ENCODE peak calls at places on chromosome 10, in ten cellular contexts. V is colonic mucosa; R is lung; H is fibroblast of lung; M is heart left ventricle; W is CD8-positive, alpha-beta T cell; K is psoas muscle; O is transverse colon; S is upper lobe of right lung; F is hepatocyte. A is an unnamed sample. For H3K4me1, the result is how much of the 10 kb centered on the place peaks cover.

GRCh38 chr10:34305189-34305588 is 509.9 kb downstream of the PARD3 start:
- DNase-seq in V (peak), R (peak), H (no peak), M (no peak), W (no peak), K (no peak), O (peak), S (peak), F (peak), A (no peak)

GRCh38 chr10:122112625-122113160 is 123.7 kb downstream of the TACC2 start:
- DNase-seq in V (peak), R (peak), H (peak), M (peak), W (no peak), K (peak), O (peak), S (peak), F (peak), A (peak)

GRCh38 chr10:85682621-85683020 is 684.0 kb downstream of the GRID1 start:
- DNase-seq in V (no peak), R (no peak), H (no peak), M (no peak), W (no peak), K (no peak), O (no peak), S (no peak), F (no peak), A (no peak)

GRCh38 chr10:103839867-103840746 is 15.3 kb downstream of the SH3PXD2A start:
- DNase-seq in V (peak), R (peak), H (no peak), M (peak), W (no peak), K (peak), O (peak), S (peak), F (no peak), A (no peak)

GRCh38 chr10:79077488-79078173 is 8.9 kb downstream of the ZMIZ1 start:
- DNase-seq in V (peak), R (no peak), H (no peak), M (no peak), W (no peak), K (no peak), O (no peak), S (no peak), F (no peak), A (no peak)

GRCh38 chr10:129161184-129161583 is 305.9 kb upstream of the MGMT start:
- DNase-seq in V (no peak), R (no peak), H (no peak), M (no peak), W (no peak), K (no peak), O (no peak), S (no peak), F (peak), A (no peak)

GRCh38 chr10:124579003-124579384 is 117.4 kb downstream of the LHPP start:
- DNase-seq in V (no peak), R (no peak), H (peak), M (peak), W (no peak), K (peak), O (no peak), S (no peak), F (no peak), A (no peak)

GRCh38 chr10:101050206-101051069 is 11.4 kb upstream of the KAZALD1 start:
- DNase-seq in V (peak), R (peak), H (peak), M (peak), W (peak), K (peak), O (peak), S (peak), F (peak), A (peak)

GRCh38 chr10:554182-554848 is 135.2 kb downstream of the DIP2C start:
- DNase-seq in V (no peak), R (no peak), H (peak), M (no peak), W (no peak), K (no peak), O (no peak), S (no peak), F (no peak), A (no peak)

GRCh38 chr10:114283091-114283490 is 44.0 kb downstream of the VWA2 start:
- DNase-seq in V (no peak), R (no peak), H (no peak), M (no peak), W (no peak), K (no peak), O (no peak), S (peak), F (no peak), A (no peak)

GRCh38 chr10:3623746-3624145 is 161.3 kb downstream of the KLF6 start:
- DNase-seq in V (no peak), R (no peak), H (peak), M (no peak), W (no peak), K (no peak), O (no peak), S (no peak), F (no peak), A (no peak)

GRCh38 chr10:26861326-26861998 is 704 bp upstream of the ABI1 start:
- DNase-seq in V (no peak), R (no peak), H (no peak), M (no peak), W (no peak), K (no peak), O (no peak), S (no peak), F (no peak), A (no peak)
- TF ChIP-seq CTCF in V (no peak), R (no peak), H (no peak), M (peak), W (peak), K (peak), O (no peak), S (peak), F (no peak), A (peak)

GRCh38 chr10:110353244-110354119 is 48.8 kb upstream of the SMNDC1 start:
- DNase-seq in V (no peak), R (no peak), H (peak), M (no peak), W (no peak), K (no peak), O (peak), S (no peak), F (peak), A (no peak)

GRCh38 chr10:110349826-110350225 is 45.1 kb upstream of the SMNDC1 start:
- DNase-seq in V (no peak), R (no peak), H (no peak), M (no peak), W (no peak), K (no peak), O (no peak), S (no peak), F (no peak), A (no peak)

GRCh38 chr10:110352930-110353243 is 48.2 kb upstream of the SMNDC1 start:
- DNase-seq in V (no peak), R (no peak), H (no peak), M (no peak), W (no peak), K (no peak), O (no peak), S (no peak), F (no peak), A (no peak)

GRCh38 chr10:110348351-110348750 is 43.6 kb upstream of the SMNDC1 start:
- DNase-seq in V (no peak), R (no peak), H (no peak), M (no peak), W (no peak), K (no peak), O (no peak), S (no peak), F (no peak), A (no peak)

GRCh38 chr10:110350812-110351211 is 46.1 kb upstream of the SMNDC1 start:
- DNase-seq in V (no peak), R (no peak), H (peak), M (no peak), W (no peak), K (no peak), O (no peak), S (no peak), F (no peak), A (no peak)
- H3K4me1 ChIP-seq in V (under half), R (under half), H (under half), M (under half), W (under half), K (under half), O (under half), S (under half), F (under half), A (under half)

GRCh38 chr10:14540611-14541010 is 209.9 kb upstream of the FRMD4A start:
- DNase-seq in V (no peak), R (no peak), H (no peak), M (no peak), W (no peak), K (no peak), O (no peak), S (no peak), F (no peak), A (no peak)

GRCh38 chr10:14545827-14546226 is 215.1 kb upstream of the FRMD4A start:
- DNase-seq in V (no peak), R (no peak), H (peak), M (no peak), W (no peak), K (no peak), O (no peak), S (no peak), F (no peak), A (no peak)

GRCh38 chr10:14541379-14541778 is 210.7 kb upstream of the FRMD4A start:
- DNase-seq in V (no peak), R (no peak), H (no peak), M (no peak), W (no peak), K (no peak), O (no peak), S (no peak), F (no peak), A (no peak)

GRCh38 chr10:14543904-14544210 is 213.1 kb upstream of the FRMD4A start:
- DNase-seq in V (no peak), R (no peak), H (no peak), M (no peak), W (no peak), K (no peak), O (no peak), S (no peak), F (no peak), A (no peak)

DNA sequence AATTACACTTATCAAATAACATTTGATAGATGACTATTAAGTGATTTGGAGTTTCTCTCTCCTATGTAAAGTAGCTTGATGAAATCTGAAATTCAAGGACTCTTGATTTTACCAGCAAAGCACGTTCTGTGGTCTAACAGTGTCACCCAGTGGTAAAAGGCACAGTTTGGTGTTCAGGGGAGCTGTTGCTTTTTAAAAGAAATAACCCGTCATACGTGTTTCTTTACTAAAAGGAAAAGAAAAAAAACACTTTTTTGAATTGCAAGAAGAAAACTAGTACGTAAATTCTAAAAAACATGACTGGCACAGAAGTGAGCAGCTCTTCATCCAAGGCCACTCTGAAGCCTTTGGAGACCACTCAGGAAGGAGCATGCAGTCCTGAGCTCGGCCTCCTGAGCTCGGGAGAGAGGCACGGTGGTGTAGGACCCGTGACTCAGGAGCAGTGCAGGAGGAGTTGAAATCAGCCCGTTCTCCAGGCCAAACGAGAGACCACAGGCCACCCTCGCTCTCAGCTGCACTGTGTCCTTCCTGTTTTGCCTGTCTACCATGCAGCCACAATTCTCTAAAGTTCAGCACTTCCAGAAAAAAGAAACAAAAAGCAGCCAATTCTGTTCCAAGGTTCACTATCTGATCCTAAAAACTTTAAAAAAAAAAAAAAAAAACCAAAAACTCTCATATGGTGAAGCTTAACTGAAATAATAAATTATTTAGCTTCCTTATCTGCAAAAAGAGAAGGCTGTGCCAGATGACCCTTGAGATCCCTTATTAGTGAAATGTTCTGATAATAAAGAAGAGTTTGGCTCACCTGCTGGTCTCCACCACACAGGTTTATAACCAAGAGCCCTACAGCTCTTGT is 212.6 kb upstream of the FRMD4A start:
- DNase-seq in V (no peak), R (no peak), H (peak), M (peak), W (no peak), K (no peak), O (no peak), S (peak), F (no peak), A (peak)
- TF ChIP-seq CTCF in V (no peak), R (peak), H (peak), M (peak), W (peak), K (peak), O (peak), S (peak), F (peak), A (peak)

GRCh38 chr10:73999703-74000102 is 1.8 kb downstream of the VCL start:
- DNase-seq in V (no peak), R (no peak), H (peak), M (no peak), W (no peak), K (no peak), O (no peak), S (no peak), F (peak), A (no peak)
- H3K4me1 ChIP-seq in V (under half), R (under half), H (under half), M (under half), W (under half), K (under half), O (under half), S (under half), F (under half), A (under half)

GRCh38 chr10:59724098-59724938 is 14.7 kb upstream of the SLC16A9 start:
- DNase-seq in V (peak), R (no peak), H (peak), M (no peak), W (no peak), K (peak), O (peak), S (no peak), F (no peak), A (peak)

GRCh38 chr10:59718246-59718645 is 8.6 kb upstream of the SLC16A9 start:
- DNase-seq in V (no peak), R (no peak), H (no peak), M (no peak), W (no peak), K (no peak), O (no peak), S (no peak), F (no peak), A (no peak)

GRCh38 chr10:59720377-59720776 is 10.7 kb upstream of the SLC16A9 start:
- DNase-seq in V (no peak), R (no peak), H (no peak), M (no peak), W (no peak), K (no peak), O (no peak), S (no peak), F (no peak), A (no peak)

GRCh38 chr10:59719374-59719773 is 9.7 kb upstream of the SLC16A9 start:
- DNase-seq in V (no peak), R (no peak), H (no peak), M (no peak), W (no peak), K (no peak), O (no peak), S (no peak), F (no peak), A (no peak)
- TF ChIP-seq CTCF in V (no peak), R (no peak), H (no peak), M (peak), W (no peak), K (peak), O (peak), S (no peak), F (no peak), A (no peak)

GRCh38 chr10:80504158-80504811 is 33.4 kb upstream of the SH2D4B start:
- DNase-seq in V (peak), R (no peak), H (no peak), M (no peak), W (no peak), K (no peak), O (peak), S (no peak), F (peak), A (no peak)
- H3K4me1 ChIP-seq in V (under half), R (half or more), H (under half), M (under half), W (half or more), K (under half), O (under half), S (half or more), F (half or more), A (under half)

GRCh38 chr10:92290076-92290836 is 622 bp downstream of the CPEB3 start:
- DNase-seq in V (peak), R (peak), H (peak), M (peak), W (peak), K (peak), O (peak), S (peak), F (peak), A (no peak)

GRCh38 chr10:92291921-92292860 is 1.2 kb downstream of the MARCHF5 start:
- DNase-seq in V (peak), R (peak), H (peak), M (peak), W (peak), K (peak), O (peak), S (peak), F (peak), A (peak)

GRCh38 chr10:92291610-92291859 is 568 bp downstream of the MARCHF5 start:
- DNase-seq in V (no peak), R (no peak), H (no peak), M (no peak), W (no peak), K (no peak), O (no peak), S (no peak), F (no peak), A (no peak)

GRCh38 chr10:92290837-92291609 is at the start of the genes CPEB3 and MARCHF5:
- DNase-seq in V (peak), R (peak), H (peak), M (peak), W (peak), K (peak), O (peak), S (peak), F (peak), A (peak)
- TF ChIP-seq CTCF in V (peak), R (peak), H (peak), M (peak), W (peak), K (peak), O (peak), S (peak), F (peak), A (peak)

A was measured in Peyer's patch.